ENCODE peak calls at places on chromosomes 7 and 10, in five cellular contexts. One of them, this sample, is unnamed.

GRCh38 chr10:30199376-30200018 is 140.1 kb upstream of the JCAD start:
- DNase-seq in OCI-LY7: no peak
- DNase-seq in astrocyte: no peak
- DNase-seq in lung: no peak
- DNase-seq in trophoblast cell: no peak
- DNase-seq in this sample: no peak

GRCh38 chr7:139047970-139048369 is 12.1 kb upstream of the ZC3HAV1L start:
- DNase-seq in trophoblast cell: no peak
- DNase-seq in lung: no peak
- DNase-seq in astrocyte: no peak
- DNase-seq in OCI-LY7: no peak
- DNase-seq in this sample: no peak

GRCh38 chr10:54800677-54801480 is at the start of gene PCDH15:
- DNase-seq in astrocyte: peak
- DNase-seq in lung: no peak
- DNase-seq in OCI-LY7: peak
- DNase-seq in trophoblast cell: no peak
- DNase-seq in this sample: peak

GRCh38 chr10:71209324-71210030 is 2.9 kb upstream of the UNC5B start:
- DNase-seq in trophoblast cell: no peak
- DNase-seq in OCI-LY7: no peak
- DNase-seq in lung: no peak
- DNase-seq in astrocyte: no peak
- DNase-seq in this sample: no peak

GRCh38 chr10:85111271-85111670 is 782.9 kb downstream of the CCSER2 start:
- DNase-seq in trophoblast cell: no peak
- DNase-seq in astrocyte: no peak
- DNase-seq in OCI-LY7: no peak
- DNase-seq in lung: no peak
- DNase-seq in this sample: no peak

GRCh38 chr7:95525503-95525902 is 39.8 kb downstream of the ASB4 start:
- DNase-seq in astrocyte: no peak
- DNase-seq in OCI-LY7: no peak
- DNase-seq in trophoblast cell: no peak
- DNase-seq in lung: no peak
- DNase-seq in this sample: no peak

GRCh38 chr10:29763396-29763795 is 128.6 kb upstream of the SVIL start:
- DNase-seq in astrocyte: no peak
- DNase-seq in OCI-LY7: no peak
- DNase-seq in trophoblast cell: no peak
- DNase-seq in lung: no peak
- DNase-seq in this sample: no peak

GRCh38 chr10:99534939-99535763 is 2.4 kb downstream of the NKX2-3 start:
- DNase-seq in lung: no peak
- DNase-seq in trophoblast cell: peak
- DNase-seq in OCI-LY7: no peak
- DNase-seq in astrocyte: no peak
- DNase-seq in this sample: no peak

GRCh38 chr10:75029874-75030273 is 81.6 kb upstream of the SAMD8 start:
- DNase-seq in trophoblast cell: no peak
- DNase-seq in astrocyte: no peak
- DNase-seq in lung: no peak
- DNase-seq in OCI-LY7: no peak
- DNase-seq in this sample: no peak

GRCh38 chr7:1105189-1105588 is 17.3 kb downstream of the GPER1 start:
- DNase-seq in trophoblast cell: no peak
- DNase-seq in OCI-LY7: no peak
- DNase-seq in astrocyte: no peak
- DNase-seq in lung: no peak
- DNase-seq in this sample: no peak

GRCh38 chr10:58627392-58627791 is 114.7 kb downstream of the BICC1 start:
- DNase-seq in trophoblast cell: no peak
- DNase-seq in astrocyte: no peak
- DNase-seq in lung: no peak
- DNase-seq in OCI-LY7: no peak
- DNase-seq in this sample: no peak
- H3K4me3 ChIP-seq in trophoblast cell: no peak
- H3K4me3 ChIP-seq in astrocyte: no peak
- H3K4me3 ChIP-seq in lung: no peak
- H3K4me3 ChIP-seq in OCI-LY7: no peak
- H3K4me3 ChIP-seq in this sample: no peak

GRCh38 chr7:44144968-44145418 is 3.9 kb upstream of the MYL7 start:
- DNase-seq in trophoblast cell: no peak
- DNase-seq in lung: no peak
- DNase-seq in astrocyte: no peak
- DNase-seq in OCI-LY7: no peak
- DNase-seq in this sample: no peak
- H3K4me3 ChIP-seq in trophoblast cell: no peak
- H3K4me3 ChIP-seq in lung: no peak
- H3K4me3 ChIP-seq in astrocyte: peak
- H3K4me3 ChIP-seq in OCI-LY7: no peak
- H3K4me3 ChIP-seq in this sample: no peak

DNA sequence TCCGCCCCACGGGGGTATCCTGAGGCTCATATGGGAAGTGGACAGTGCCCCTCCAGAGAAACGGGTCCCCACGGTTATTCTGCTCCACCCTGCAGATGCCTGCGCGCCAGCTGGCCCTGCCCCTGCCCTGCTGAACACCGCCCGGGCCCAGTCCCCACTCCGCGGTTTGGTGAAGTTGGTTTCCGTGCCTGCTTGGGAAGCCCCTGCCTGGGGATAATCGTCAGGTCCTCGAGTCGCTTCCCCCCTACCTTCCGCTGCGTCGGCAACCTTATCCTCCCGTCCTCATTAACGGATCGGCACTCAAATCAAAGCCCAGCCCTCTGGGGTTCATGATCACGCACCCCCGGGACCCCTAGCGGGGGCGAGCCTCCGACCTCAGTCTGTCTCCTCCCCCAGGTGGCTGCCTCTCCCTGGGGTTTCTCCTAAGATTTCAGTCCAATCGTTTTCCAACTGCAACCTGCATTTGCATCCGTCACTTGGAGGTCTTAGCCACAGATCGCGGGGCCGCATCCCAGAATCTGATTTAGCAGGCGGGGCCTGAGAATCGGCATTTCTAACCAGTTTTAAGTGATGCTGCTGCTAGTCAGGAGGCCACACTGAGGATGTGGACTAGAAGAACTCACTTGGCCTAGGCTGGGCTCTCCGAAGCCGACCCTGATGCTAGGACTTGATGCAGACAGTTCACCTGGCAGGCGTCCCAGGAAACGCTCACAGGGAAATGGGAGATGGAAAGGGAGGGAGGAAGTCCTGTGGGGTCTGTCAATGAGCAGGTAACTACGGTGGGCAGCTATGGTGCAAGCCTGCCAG is 27.6 kb downstream of the WDR86 start:
- DNase-seq in trophoblast cell: no peak
- DNase-seq in astrocyte: no peak
- DNase-seq in lung: no peak
- DNase-seq in OCI-LY7: no peak
- DNase-seq in this sample: no peak
- H3K4me3 ChIP-seq in trophoblast cell: no peak
- H3K4me3 ChIP-seq in astrocyte: no peak
- H3K4me3 ChIP-seq in lung: no peak
- H3K4me3 ChIP-seq in OCI-LY7: no peak
- H3K4me3 ChIP-seq in this sample: peak

GRCh38 chr7:113085781-113086390 is 741 bp downstream of the GPR85 start:
- DNase-seq in trophoblast cell: no peak
- DNase-seq in lung: no peak
- DNase-seq in astrocyte: peak
- DNase-seq in OCI-LY7: no peak
- DNase-seq in this sample: no peak
- H3K4me3 ChIP-seq in trophoblast cell: no peak
- H3K4me3 ChIP-seq in lung: no peak
- H3K4me3 ChIP-seq in astrocyte: peak
- H3K4me3 ChIP-seq in OCI-LY7: no peak
- H3K4me3 ChIP-seq in this sample: no peak

DNA sequence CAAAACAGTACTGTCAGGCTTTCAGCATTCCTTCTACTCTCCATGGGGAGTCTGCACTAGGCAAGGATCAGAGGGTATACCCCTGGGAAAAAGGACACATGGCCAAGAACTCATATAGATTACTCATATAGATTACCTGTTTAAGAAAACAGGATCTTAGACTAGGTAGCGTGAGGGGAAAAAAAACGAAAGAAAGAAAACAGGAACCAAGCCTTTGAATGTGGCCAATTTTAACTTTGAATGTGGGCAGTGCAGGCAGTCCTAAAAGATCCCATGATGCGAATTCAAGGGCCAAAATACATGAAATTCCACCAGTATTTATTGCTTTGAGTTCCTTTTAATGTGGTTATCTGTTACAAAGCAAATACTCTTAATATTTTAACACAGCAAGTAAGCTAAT is 108.6 kb upstream of the TAC1 start:
- DNase-seq in OCI-LY7: no peak
- DNase-seq in astrocyte: no peak
- DNase-seq in trophoblast cell: no peak
- DNase-seq in lung: no peak
- DNase-seq in this sample: no peak
- H3K4me3 ChIP-seq in OCI-LY7: no peak
- H3K4me3 ChIP-seq in astrocyte: no peak
- H3K4me3 ChIP-seq in trophoblast cell: no peak
- H3K4me3 ChIP-seq in lung: no peak
- H3K4me3 ChIP-seq in this sample: no peak